ENCODE peak calls at places on chromosomes 3 and 15, in six cellular contexts. One of them, this sample, is unnamed.

GRCh38 chr3:81419196-81419595 is 342.2 kb downstream of the GBE1 start:
- DNase-seq in K562: no peak
- DNase-seq in HCT116: no peak
- DNase-seq in GM12878: no peak
- DNase-seq in HepG2: peak
- DNase-seq in WTC11: no peak
- DNase-seq in this sample: no peak

GRCh38 chr3:148360046-148360445 is 337.7 kb upstream of the AGTR1 start:
- DNase-seq in K562: no peak
- DNase-seq in HCT116: no peak
- DNase-seq in GM12878: no peak
- DNase-seq in HepG2: no peak
- DNase-seq in WTC11: no peak
- DNase-seq in this sample: no peak

GRCh38 chr3:59717679-59718205 is 667.9 kb upstream of the CFAP20DC start:
- DNase-seq in K562: no peak
- DNase-seq in HCT116: no peak
- DNase-seq in GM12878: no peak
- DNase-seq in HepG2: no peak
- DNase-seq in WTC11: no peak
- DNase-seq in this sample: no peak

GRCh38 chr15:64782751-64783150 is 7.4 kb upstream of the RBPMS2 start:
- DNase-seq in K562: no peak
- DNase-seq in HCT116: no peak
- DNase-seq in GM12878: no peak
- DNase-seq in HepG2: no peak
- DNase-seq in WTC11: no peak
- DNase-seq in this sample: no peak

GRCh38 chr15:85725564-85725963 is 69.2 kb downstream of the KLHL25 start:
- DNase-seq in K562: no peak
- DNase-seq in HCT116: no peak
- DNase-seq in GM12878: no peak
- DNase-seq in HepG2: no peak
- DNase-seq in WTC11: no peak
- DNase-seq in this sample: no peak

GRCh38 chr3:22377421-22377820 is 626.4 kb upstream of the ZNF385D start:
- DNase-seq in K562: no peak
- DNase-seq in HCT116: no peak
- DNase-seq in GM12878: no peak
- DNase-seq in HepG2: no peak
- DNase-seq in WTC11: no peak
- DNase-seq in this sample: no peak

GRCh38 chr3:90011996-90012395 is 904.6 kb downstream of the EPHA3 start:
- DNase-seq in K562: no peak
- DNase-seq in HCT116: no peak
- DNase-seq in GM12878: no peak
- DNase-seq in HepG2: no peak
- DNase-seq in WTC11: no peak
- DNase-seq in this sample: no peak

GRCh38 chr3:188046561-188047213 is 107.3 kb upstream of the LPP start:
- DNase-seq in K562: no peak
- DNase-seq in HCT116: no peak
- DNase-seq in GM12878: no peak
- DNase-seq in HepG2: no peak
- DNase-seq in WTC11: no peak
- DNase-seq in this sample: no peak

GRCh38 chr3:174363256-174363655 is 495.9 kb upstream of the NAALADL2 start:
- DNase-seq in K562: no peak
- DNase-seq in HCT116: no peak
- DNase-seq in GM12878: no peak
- DNase-seq in HepG2: no peak
- DNase-seq in WTC11: no peak
- DNase-seq in this sample: no peak

GRCh38 chr15:42108808-42109207 is 14.4 kb upstream of the PLA2G4D start:
- DNase-seq in K562: no peak
- DNase-seq in HCT116: no peak
- DNase-seq in GM12878: no peak
- DNase-seq in HepG2: no peak
- DNase-seq in WTC11: no peak
- DNase-seq in this sample: no peak

GRCh38 chr3:192620300-192620699 is 107.0 kb downstream of the FGF12 start:
- DNase-seq in K562: no peak
- DNase-seq in HCT116: no peak
- DNase-seq in GM12878: no peak
- DNase-seq in HepG2: no peak
- DNase-seq in WTC11: no peak
- DNase-seq in this sample: no peak

GRCh38 chr15:94582368-94582767 is 351.0 kb downstream of the MCTP2 start:
- DNase-seq in K562: peak
- DNase-seq in HCT116: peak
- DNase-seq in GM12878: peak
- DNase-seq in HepG2: peak
- DNase-seq in WTC11: peak
- DNase-seq in this sample: peak

GRCh38 chr3:49683162-49683561 is 6.1 kb downstream of the MST1 start:
- DNase-seq in K562: no peak
- DNase-seq in HCT116: no peak
- DNase-seq in GM12878: no peak
- DNase-seq in HepG2: no peak
- DNase-seq in WTC11: no peak
- DNase-seq in this sample: no peak

GRCh38 chr3:14162178-14162577 is 16.2 kb downstream of the XPC start:
- DNase-seq in K562: no peak
- DNase-seq in HCT116: no peak
- DNase-seq in GM12878: no peak
- DNase-seq in HepG2: no peak
- DNase-seq in WTC11: no peak
- DNase-seq in this sample: no peak

GRCh38 chr3:53132347-53132746 is 2.1 kb upstream of the RFT1 start:
- DNase-seq in K562: no peak
- DNase-seq in HCT116: no peak
- DNase-seq in GM12878: no peak
- DNase-seq in HepG2: peak
- DNase-seq in WTC11: no peak
- DNase-seq in this sample: no peak

GRCh38 chr3:197298858-197299854 is 744 bp upstream of the DLG1 start:
- DNase-seq in K562: peak
- DNase-seq in HCT116: peak
- DNase-seq in GM12878: no peak
- DNase-seq in HepG2: peak
- DNase-seq in WTC11: peak
- DNase-seq in this sample: peak

GRCh38 chr3:124504332-124505059 is 225.8 kb upstream of the UMPS start:
- DNase-seq in K562: no peak
- DNase-seq in HCT116: no peak
- DNase-seq in GM12878: no peak
- DNase-seq in HepG2: no peak
- DNase-seq in WTC11: no peak
- DNase-seq in this sample: no peak

GRCh38 chr15:72205896-72206676 is 8.5 kb upstream of the GRAMD2A start:
- DNase-seq in K562: no peak
- DNase-seq in HCT116: no peak
- DNase-seq in GM12878: no peak
- DNase-seq in HepG2: no peak
- DNase-seq in WTC11: no peak
- DNase-seq in this sample: no peak

GRCh38 chr3:31882895-31883294 is 98.2 kb downstream of the OSBPL10 start:
- DNase-seq in K562: no peak
- DNase-seq in HCT116: no peak
- DNase-seq in GM12878: no peak
- DNase-seq in HepG2: no peak
- DNase-seq in WTC11: no peak
- DNase-seq in this sample: no peak

GRCh38 chr15:66833372-66833771 is 131.3 kb downstream of the SMAD6 start:
- DNase-seq in K562: no peak
- DNase-seq in HCT116: no peak
- DNase-seq in GM12878: no peak
- DNase-seq in HepG2: no peak
- DNase-seq in WTC11: no peak
- DNase-seq in this sample: no peak

GRCh38 chr15:27686376-27686775 is 412.7 kb downstream of the OCA2 start:
- DNase-seq in K562: no peak
- DNase-seq in HCT116: no peak
- DNase-seq in GM12878: no peak
- DNase-seq in HepG2: no peak
- DNase-seq in WTC11: no peak
- DNase-seq in this sample: no peak

GRCh38 chr3:31307131-31307785 is 225.5 kb upstream of the STT3B start:
- DNase-seq in K562: no peak
- DNase-seq in HCT116: no peak
- DNase-seq in GM12878: no peak
- DNase-seq in HepG2: no peak
- DNase-seq in WTC11: no peak
- DNase-seq in this sample: no peak

GRCh38 chr3:41711656-41712055 is 250.2 kb downstream of the ULK4 start:
- DNase-seq in K562: no peak
- DNase-seq in HCT116: no peak
- DNase-seq in GM12878: peak
- DNase-seq in HepG2: no peak
- DNase-seq in WTC11: no peak
- DNase-seq in this sample: no peak

GRCh38 chr3:180420804-180421203 is 181.2 kb upstream of the TTC14 start:
- DNase-seq in K562: no peak
- DNase-seq in HCT116: no peak
- DNase-seq in GM12878: no peak
- DNase-seq in HepG2: no peak
- DNase-seq in WTC11: no peak
- DNase-seq in this sample: no peak

GRCh38 chr3:180420016-180420415 is 181.9 kb upstream of the TTC14 start:
- DNase-seq in K562: no peak
- DNase-seq in HCT116: no peak
- DNase-seq in GM12878: no peak
- DNase-seq in HepG2: no peak
- DNase-seq in WTC11: no peak
- DNase-seq in this sample: no peak

GRCh38 chr3:180414157-180414556 is 187.8 kb upstream of the TTC14 start:
- DNase-seq in K562: no peak
- DNase-seq in HCT116: no peak
- DNase-seq in GM12878: no peak
- DNase-seq in HepG2: no peak
- DNase-seq in WTC11: no peak
- DNase-seq in this sample: no peak

GRCh38 chr3:180416111-180416541 is 185.8 kb upstream of the TTC14 start:
- DNase-seq in K562: no peak
- DNase-seq in HCT116: no peak
- DNase-seq in GM12878: no peak
- DNase-seq in HepG2: peak
- DNase-seq in WTC11: no peak
- DNase-seq in this sample: no peak

GRCh38 chr3:180417241-180417640 is 184.7 kb upstream of the TTC14 start:
- DNase-seq in K562: no peak
- DNase-seq in HCT116: no peak
- DNase-seq in GM12878: no peak
- DNase-seq in HepG2: no peak
- DNase-seq in WTC11: no peak
- DNase-seq in this sample: no peak
- TF ChIP-seq ATF3 in K562: no peak
- TF ChIP-seq ATF3 in HCT116: no peak
- TF ChIP-seq ATF3 in GM12878: no peak
- TF ChIP-seq ATF3 in HepG2: no peak
- TF ChIP-seq ATF3 in WTC11: no peak
- TF ChIP-seq ATF3 in this sample: no peak

GRCh38 chr3:131796558-131796957 is 238.3 kb downstream of the CPNE4 start:
- DNase-seq in K562: no peak
- DNase-seq in HCT116: no peak
- DNase-seq in GM12878: peak
- DNase-seq in HepG2: no peak
- DNase-seq in WTC11: peak
- DNase-seq in this sample: no peak
- TF ChIP-seq ATF3 in K562: no peak
- TF ChIP-seq ATF3 in HCT116: no peak
- TF ChIP-seq ATF3 in GM12878: no peak
- TF ChIP-seq ATF3 in HepG2: no peak
- TF ChIP-seq ATF3 in WTC11: no peak
- TF ChIP-seq ATF3 in this sample: no peak

DNA sequence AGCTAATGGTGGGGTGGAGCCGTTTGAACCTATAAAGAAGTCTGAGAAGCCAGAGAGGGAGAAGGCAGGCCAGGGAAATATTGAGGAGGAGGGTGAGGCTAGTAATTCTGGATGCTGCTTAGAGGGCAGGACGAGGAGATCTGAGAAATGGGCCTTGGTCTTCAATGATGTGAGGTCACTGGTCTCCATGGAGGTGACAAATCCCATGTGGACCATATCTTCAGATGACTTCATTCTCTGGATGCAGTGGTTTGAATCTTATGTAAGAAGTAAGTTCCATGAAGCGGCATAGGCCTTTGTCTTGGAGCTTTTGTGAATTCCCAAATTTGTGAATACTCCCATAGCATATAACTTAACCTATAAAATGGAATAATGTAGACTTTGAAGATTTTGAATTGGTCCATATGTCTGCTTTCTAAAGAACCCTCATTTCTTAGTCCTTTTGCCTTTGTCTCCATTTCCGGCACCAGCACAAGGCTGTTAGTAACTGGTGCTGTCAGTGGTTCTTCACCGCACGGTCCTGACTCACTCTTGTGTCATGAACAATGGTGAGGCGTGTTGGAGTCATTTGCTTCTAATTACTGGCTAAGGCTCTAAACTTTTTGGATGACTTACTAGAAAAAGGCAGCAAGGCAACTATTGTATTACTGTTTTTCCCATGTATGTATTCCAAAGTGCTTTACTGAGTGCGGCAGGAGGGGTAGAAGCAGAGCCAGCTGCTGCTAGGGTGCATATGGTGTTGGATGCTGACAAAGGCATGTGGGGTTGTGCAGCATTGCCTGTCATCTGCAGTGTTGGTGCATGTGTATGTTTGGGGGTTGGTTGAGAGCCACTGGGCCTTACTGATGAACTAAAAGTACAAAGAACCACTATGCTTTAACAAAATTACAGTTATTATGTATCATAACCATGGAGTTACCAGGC is 279.3 kb upstream of the C2CD4B start:
- DNase-seq in K562: no peak
- DNase-seq in HCT116: peak
- DNase-seq in GM12878: no peak
- DNase-seq in HepG2: no peak
- DNase-seq in WTC11: no peak
- DNase-seq in this sample: no peak
- TF ChIP-seq ATF3 in K562: no peak
- TF ChIP-seq ATF3 in HCT116: no peak
- TF ChIP-seq ATF3 in GM12878: no peak
- TF ChIP-seq ATF3 in HepG2: no peak
- TF ChIP-seq ATF3 in WTC11: no peak
- TF ChIP-seq ATF3 in this sample: no peak

DNA sequence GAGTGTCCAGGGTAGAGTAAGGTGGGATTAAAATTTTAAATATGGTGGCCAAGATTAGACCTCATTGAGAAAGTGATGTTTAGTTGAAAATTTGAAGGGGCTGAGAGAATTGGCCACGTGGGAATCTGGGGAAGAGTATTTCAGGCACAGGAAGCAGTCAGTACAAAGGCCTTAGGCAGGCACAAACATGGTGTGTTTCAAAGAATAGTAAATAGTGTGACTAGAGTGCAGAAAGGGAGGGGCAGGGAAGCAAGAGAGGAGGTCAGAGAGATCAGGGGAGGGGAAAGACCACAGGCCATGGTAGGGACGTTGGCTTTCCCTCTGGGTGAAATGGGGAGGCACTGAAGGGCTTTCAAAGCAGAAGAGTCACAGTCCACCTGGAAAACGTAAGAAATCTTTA is 36.6 kb upstream of the POMGNT2 start:
- DNase-seq in K562: no peak
- DNase-seq in HCT116: no peak
- DNase-seq in GM12878: no peak
- DNase-seq in HepG2: peak
- DNase-seq in WTC11: no peak
- DNase-seq in this sample: no peak
- TF ChIP-seq ATF3 in K562: no peak
- TF ChIP-seq ATF3 in HCT116: no peak
- TF ChIP-seq ATF3 in GM12878: no peak
- TF ChIP-seq ATF3 in HepG2: no peak
- TF ChIP-seq ATF3 in WTC11: no peak
- TF ChIP-seq ATF3 in this sample: no peak